ENCODE peak calls at places on chromosomes 7 and 10, in five cellular contexts. X is HepG2, Y is A549, U is GM12878, C is K562. Q is an unnamed sample.

GRCh38 chr7:159097661-159098423 is 46.8 kb downstream of the VIPR2 start:
- DNase-seq in C (no peak), Y (no peak), U (no peak), X (no peak), Q (no peak)

GRCh38 chr7:30896783-30897617 is 14.7 kb upstream of the AQP1 start:
- DNase-seq in U (no peak), C (peak; percentile 91), X (no peak), Y (no peak), Q (no peak)

GRCh38 chr10:123930340-123931001 is 38.9 kb upstream of the CPXM2 start:
- DNase-seq in Y (no peak), U (no peak), X (no peak), C (no peak), Q (no peak)

GRCh38 chr10:11555556-11555955 is 55.9 kb downstream of the USP6NL start:
- DNase-seq in U (no peak), Y (no peak), C (no peak), X (no peak), Q (no peak)

GRCh38 chr7:25945181-25945580 is 206.8 kb upstream of the NFE2L3 start:
- DNase-seq in X (no peak), U (no peak), Y (no peak), C (no peak), Q (no peak)

GRCh38 chr10:45000764-45001381 is at the start of gene ZNF22:
- DNase-seq in U (no peak), X (no peak), Y (peak; percentile 16), C (peak; percentile 95), Q (peak; percentile 77)

GRCh38 chr10:76192694-76193304 is 761.4 kb downstream of the LRMDA start:
- DNase-seq in U (no peak), Y (no peak), C (no peak), X (no peak), Q (no peak)

GRCh38 chr10:2633630-2634029 is 433.7 kb upstream of the PFKP start:
- DNase-seq in Y (no peak), U (no peak), C (no peak), X (no peak), Q (no peak)

GRCh38 chr7:2431260-2431867 is 28.0 kb downstream of the CHST12 start:
- DNase-seq in X (peak; percentile 45), C (peak; percentile 35), U (no peak), Y (peak; percentile 21), Q (peak; percentile 80)

GRCh38 chr7:46352335-46352954 is 431.4 kb upstream of the IGFBP3 start:
- DNase-seq in U (peak; percentile 35), Y (peak; percentile 65), C (peak; percentile 13), X (peak; percentile 57), Q (peak; percentile 84)

GRCh38 chr7:50363327-50364060 is 59.0 kb downstream of the IKZF1 start:
- DNase-seq in C (no peak), U (no peak), Y (no peak), X (no peak), Q (no peak)

GRCh38 chr10:131876543-131876942 is 24.3 kb upstream of the PPP2R2D start:
- DNase-seq in C (no peak), Y (no peak), U (no peak), X (no peak), Q (no peak)

GRCh38 chr7:33628894-33629293 is 276.4 kb upstream of the BMPER start:
- DNase-seq in Y (no peak), C (no peak), U (no peak), X (no peak), Q (no peak)

GRCh38 chr10:118562877-118563276 is 32.6 kb downstream of the PRLHR start:
- DNase-seq in U (no peak), Y (no peak), C (no peak), X (no peak), Q (no peak)

GRCh38 chr7:45088146-45088701 is 545 bp downstream of the NACAD start:
- DNase-seq in Y (no peak), C (no peak), U (no peak), X (no peak), Q (peak; percentile 56)

GRCh38 chr10:46028584-46029570 is 1.5 kb downstream of the NCOA4 start:
- DNase-seq in U (no peak), X (peak; percentile 95), Y (peak; percentile 66), C (no peak), Q (peak; percentile 77)

GRCh38 chr7:150374472-150374871 is 4.7 kb upstream of the ZNF775 start:
- DNase-seq in C (no peak), U (no peak), Y (no peak), X (no peak), Q (no peak)

GRCh38 chr10:75403144-75404022 is 1.8 kb upstream of the ZNF503 start:
- DNase-seq in X (peak; percentile 18), U (no peak), Y (peak; percentile 54), C (no peak), Q (peak; percentile 78)

GRCh38 chr7:125427676-125428075 is 498.1 kb upstream of the POT1 start:
- DNase-seq in C (no peak), U (no peak), Y (no peak), X (no peak), Q (peak; percentile 10)

GRCh38 chr7:21326916-21327315 is 101.0 kb upstream of the SP4 start:
- DNase-seq in X (peak; percentile 14), Y (no peak), C (no peak), U (no peak), Q (no peak)

GRCh38 chr10:84256510-84257342 is 11.9 kb downstream of the RGR start:
- DNase-seq in Y (peak; percentile 44), U (no peak), C (peak; percentile 85), X (peak; percentile 22), Q (peak; percentile 95)

GRCh38 chr10:103241262-103242011 is 4.2 kb upstream of the RPEL1 start:
- DNase-seq in Y (peak; percentile 89), U (no peak), C (no peak), X (peak; percentile 50), Q (peak; percentile 22)

GRCh38 chr10:22711373-22711772 is 3.0 kb downstream of the PIP4K2A start:
- DNase-seq in U (no peak), X (no peak), Y (no peak), C (no peak), Q (no peak)

GRCh38 chr7:29565982-29566746 is 2.5 kb downstream of the PRR15 start:
- DNase-seq in C (no peak), Y (no peak), U (no peak), X (no peak), Q (peak; percentile 70)

GRCh38 chr7:105249216-105249615 is 139.5 kb downstream of the SRPK2 start:
- DNase-seq in C (no peak), U (no peak), X (no peak), Y (no peak), Q (no peak)

GRCh38 chr10:125333769-125334168 is 173.4 kb upstream of the CTBP2 start:
- DNase-seq in X (no peak), U (no peak), Y (no peak), C (no peak), Q (no peak)

GRCh38 chr10:104589871-104590270 is 51.2 kb upstream of the SORCS3 start:
- DNase-seq in Y (peak; percentile 34), U (no peak), X (no peak), C (no peak), Q (no peak)

GRCh38 chr7:120272896-120273475 is at the start of gene KCND2:
- DNase-seq in U (no peak), Y (no peak), X (no peak), C (no peak), Q (peak; percentile 79)

GRCh38 chr10:112246-112645 is 23.0 kb upstream of the ZMYND11 start:
- DNase-seq in U (no peak), C (no peak), X (no peak), Y (no peak), Q (no peak)

GRCh38 chr10:110420401-110421193 is 77.1 kb upstream of the DUSP5 start:
- DNase-seq in X (no peak), U (no peak), Y (no peak), C (no peak), Q (no peak)

GRCh38 chr10:130065251-130065650 is 45.4 kb downstream of the C10orf143 start:
- DNase-seq in X (no peak), Y (no peak), C (no peak), U (no peak), Q (no peak)
- TF ChIP-seq REST in X (no peak), Y (no peak), C (no peak), U (no peak), Q (no peak)

DNA sequence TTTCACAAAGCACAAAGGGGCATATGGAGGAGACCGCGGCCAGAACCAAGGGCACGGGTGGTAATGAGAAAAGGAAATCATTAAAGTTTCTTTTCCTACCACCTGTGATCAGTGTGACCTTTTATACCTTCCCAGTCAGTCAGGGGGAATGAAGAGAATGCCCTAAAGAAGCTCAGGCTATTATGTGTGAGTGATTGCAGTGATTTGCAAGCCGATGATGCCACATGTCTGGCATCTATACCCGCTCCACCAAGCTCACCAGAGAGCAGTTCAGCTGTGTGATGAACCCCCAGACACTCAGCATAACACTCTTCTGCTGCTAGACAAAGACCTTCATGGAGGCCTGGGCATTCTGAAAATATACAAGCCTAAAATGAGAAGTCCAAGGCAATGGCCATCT is 106.3 kb upstream of the AGK start:
- DNase-seq in U (no peak), Y (no peak), X (no peak), C (no peak), Q (no peak)
- TF ChIP-seq JUNB in U (no peak), Y (no peak), X (no peak), C (no peak), Q (no peak)

GRCh38 chr10:126904807-126905686 is at the start of gene DOCK1:
- DNase-seq in U (no peak), Y (peak; percentile 82), C (no peak), X (peak; percentile 37), Q (peak; percentile 86)
- H3K4me2 ChIP-seq in U (no peak within 1 kb of the TSS), Y (peak within 1 kb of the TSS; percentile 89), C (no peak within 1 kb of the TSS), X (peak within 1 kb of the TSS; percentile 88), Q (peak within 1 kb of the TSS; percentile 88)

GRCh38 chr7:17822557-17823173 is 117.6 kb downstream of the SNX13 start:
- DNase-seq in X (no peak), Y (no peak), C (no peak), U (no peak), Q (no peak)
- TF ChIP-seq REST in X (no peak), Y (no peak), C (no peak), U (no peak), Q (no peak)

GRCh38 chr7:80950550-80950967 is 31.7 kb upstream of the SEMA3C start:
- DNase-seq in X (no peak), U (no peak), Y (no peak), C (no peak), Q (no peak)

GRCh38 chr7:80954181-80954580 is 35.3 kb upstream of the SEMA3C start:
- DNase-seq in U (no peak), X (no peak), Y (no peak), C (no peak), Q (no peak)

DNA sequence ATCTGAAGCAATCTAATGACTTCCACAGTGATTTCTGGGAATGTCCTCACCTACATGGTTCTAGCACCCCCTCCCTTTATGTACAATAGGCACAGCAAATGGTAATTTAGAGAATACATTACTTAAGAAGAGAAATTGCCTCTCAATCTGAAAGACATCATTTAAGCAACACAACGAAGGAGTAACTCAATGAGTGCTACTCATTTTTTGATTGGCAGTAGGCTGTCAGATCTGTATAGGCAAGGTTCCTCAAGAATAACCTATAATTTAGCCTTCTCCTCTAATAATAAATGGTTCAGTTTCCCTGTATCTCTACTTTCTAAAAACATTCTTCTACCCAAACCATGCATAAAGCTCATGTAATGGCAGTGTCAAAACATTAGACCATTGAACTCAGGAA is 30.6 kb upstream of the SEMA3C start:
- DNase-seq in X (no peak), C (no peak), U (no peak), Y (no peak), Q (no peak)
- TF ChIP-seq JUNB in X (no peak), C (no peak), U (no peak), Y (no peak), Q (no peak)